ENCODE peak calls at places on chromosomes 7 and 10, in five cellular contexts. H is A673, Z is H54, E is Calu3, Y is COLO829. J is an unnamed sample.

GRCh38 chr7:138776156-138776833 is 21.5 kb upstream of the TMEM213 start:
- DNase-seq in H (no peak), Z (no peak), E (no peak), Y (no peak), J (peak)

GRCh38 chr7:38171558-38172403 is 6.3 kb upstream of the STARD3NL start:
- DNase-seq in H (no peak), Z (no peak), E (no peak), Y (no peak), J (no peak)

GRCh38 chr7:15963206-15963605 is 276.7 kb upstream of the MEOX2 start:
- DNase-seq in H (peak), Z (no peak), E (no peak), Y (no peak), J (no peak)

GRCh38 chr10:132774179-132774904 is 11.6 kb downstream of the NKX6-2 start:
- DNase-seq in H (no peak), Z (no peak), E (no peak), Y (no peak), J (no peak)

GRCh38 chr7:95549818-95550529 is 46.3 kb downstream of the PDK4 start:
- DNase-seq in H (peak), Z (peak), E (peak), Y (peak), J (peak)

GRCh38 chr10:113058175-113058961 is 108.3 kb downstream of the TCF7L2 start:
- DNase-seq in H (peak), Z (no peak), E (no peak), Y (no peak), J (no peak)

GRCh38 chr10:88990528-88991160 is at the start of gene FAS:
- DNase-seq in H (peak), Z (peak), E (peak), Y (no peak), J (peak)

GRCh38 chr10:69645751-69646687 is 16.0 kb downstream of the FAM241B start:
- DNase-seq in H (no peak), Z (no peak), E (no peak), Y (no peak), J (no peak)

J was measured in SK-MEL-5.